ENCODE peak calls at places on chromosomes 11 and 22, in four cellular contexts. I is fibroblast of lung, V is colonic mucosa, K is WTC11. G is an unnamed sample.

GRCh38 chr11:133605493-133605892 is 73.2 kb upstream of the OPCML start:
- DNase-seq in V (no peak), K (no peak), I (no peak), G (no peak)

GRCh38 chr11:13108416-13108815 is 99.3 kb downstream of the RASSF10 start:
- DNase-seq in I (no peak), K (no peak), V (no peak), G (no peak)

GRCh38 chr11:19185036-19185435 is 16.7 kb downstream of the CSRP3 start:
- DNase-seq in K (no peak), V (no peak), I (no peak), G (no peak)

GRCh38 chr11:560305-561147 is at the start of the genes LMNTD2 and RASSF7:
- DNase-seq in K (peak; percentile 96), I (peak; percentile 64), V (peak; percentile 95), G (peak; percentile 56)

GRCh38 chr11:66470015-66470414 is 3.3 kb downstream of the PELI3 start:
- DNase-seq in I (no peak), K (no peak), V (no peak), G (no peak)

GRCh38 chr22:24681236-24681635 is 78.2 kb downstream of the GGT1 start:
- DNase-seq in K (no peak), V (no peak), I (peak; percentile 88), G (no peak)

GRCh38 chr11:65611758-65612603 is 2.0 kb downstream of the MAP3K11 start:
- DNase-seq in I (no peak), V (no peak), K (no peak), G (no peak)

GRCh38 chr11:114059984-114060401 is 482 bp downstream of the ZBTB16 start:
- DNase-seq in K (no peak), V (peak; percentile 58), I (peak; percentile 53), G (peak; percentile 32)

GRCh38 chr11:65421204-65422103 is 1.1 kb upstream of the NEAT1 start:
- DNase-seq in I (peak; percentile 100), K (no peak), V (peak; percentile 96), G (peak; percentile 98)

GRCh38 chr22:48244388-48245118 is 1482.1 kb downstream of the TBC1D22A start:
- DNase-seq in K (no peak), I (no peak), V (peak; percentile 9), G (no peak)

GRCh38 chr22:39592104-39593060 is 21.8 kb downstream of the CACNA1I start:
- DNase-seq in V (no peak), I (peak; percentile 77), K (no peak), G (peak; percentile 46)

GRCh38 chr11:66546966-66547661 is 411 bp downstream of the ACTN3 start:
- DNase-seq in K (no peak), V (no peak), I (no peak), G (no peak)

GRCh38 chr11:8767466-8768142 is 85.0 kb downstream of the RPL27A start:
- DNase-seq in V (no peak), K (no peak), I (no peak), G (peak; percentile 81)

GRCh38 chr22:50506611-50507420 is 686 bp downstream of the LMF2 start:
- DNase-seq in V (no peak), K (no peak), I (no peak), G (no peak)

GRCh38 chr11:128914216-128915147 is 23.3 kb downstream of the KCNJ5 start:
- DNase-seq in I (no peak), K (no peak), V (no peak), G (peak; percentile 55)

GRCh38 chr22:37739000-37739399 is 42.2 kb downstream of the TRIOBP start:
- DNase-seq in K (no peak), V (peak; percentile 48), I (peak; percentile 86), G (no peak)

GRCh38 chr11:77144854-77145428 is 16.9 kb downstream of the MYO7A start:
- DNase-seq in K (no peak), I (no peak), V (peak; percentile 77), G (no peak)

GRCh38 chr11:1640076-1640946 is 10.7 kb downstream of the KRTAP5-5 start:
- DNase-seq in K (peak; percentile 74), I (peak; percentile 18), V (peak; percentile 59), G (no peak)

GRCh38 chr22:32794449-32795213 is 6.9 kb upstream of the TIMP3 start:
- DNase-seq in K (no peak), V (no peak), I (peak; percentile 18), G (no peak)
- TF ChIP-seq CTCF in K (no peak), V (no peak), I (no peak), G (peak; percentile 12)

GRCh38 chr22:41557401-41558240 is 3.2 kb upstream of the CSDC2 start:
- DNase-seq in V (peak; percentile 64), K (peak; percentile 39), I (peak; percentile 98), G (no peak)
- TF ChIP-seq CTCF in V (no peak), K (no peak), I (no peak), G (no peak)

DNA sequence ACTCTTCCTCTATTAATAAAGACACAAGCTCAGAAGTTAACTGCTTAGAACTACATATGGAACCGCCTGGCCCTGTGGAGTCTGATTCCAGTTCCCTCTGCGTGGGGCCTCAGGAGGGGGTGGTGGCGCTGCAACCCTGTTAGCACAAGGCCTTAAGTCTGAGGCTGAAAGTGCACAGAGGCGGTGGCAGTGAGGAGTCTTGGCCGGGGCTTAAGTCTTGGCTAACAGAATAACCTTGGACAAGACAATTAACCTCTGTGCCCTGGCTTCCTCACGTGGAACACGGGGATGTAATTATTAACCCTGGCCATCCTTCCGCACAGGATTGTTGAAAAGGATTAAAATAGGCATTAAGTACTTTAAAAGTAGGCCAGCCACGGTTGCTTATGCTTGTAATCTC is 191.5 kb downstream of the CEP164 start:
- DNase-seq in V (no peak), K (no peak), I (no peak), G (no peak)
- TF ChIP-seq CTCF in V (no peak), K (no peak), I (no peak), G (no peak)

GRCh38 chr11:36540998-36541397 is 26.8 kb upstream of the RAG1 start:
- DNase-seq in I (peak; percentile 51), K (peak; percentile 25), V (peak; percentile 53), G (peak; percentile 60)
- TF ChIP-seq CTCF in I (peak; percentile 32), K (no peak), V (peak; percentile 43), G (peak; percentile 65)

GRCh38 chr11:27204527-27204926 is 158.5 kb downstream of the CCDC34 start:
- DNase-seq in K (no peak), V (peak; percentile 66), I (no peak), G (no peak)
- TF ChIP-seq CTCF in K (no peak), V (peak; percentile 18), I (no peak), G (peak; percentile 61)

G was measured in foreskin keratinocyte.